ENCODE peak calls at places on chromosomes 3 and 15, in four cellular contexts. A is GM13977; U is midbrain; J is activated CD4-positive, alpha-beta T cell treated with anti-CD3 and anti-CD28 coated beads for 1 hour. V is an unnamed sample.

GRCh38 chr3:192038726-192039125 is 577.8 kb downstream of the PYDC2 start:
- DNase-seq in A (no peak), U (no peak), J (no peak), V (peak)

GRCh38 chr3:126508539-126508938 is 9.0 kb downstream of the UROC1 start:
- DNase-seq in A (no peak), U (no peak), J (no peak), V (no peak)

GRCh38 chr3:120419797-120420196 is 31.0 kb downstream of the FSTL1 start:
- DNase-seq in A (no peak), U (peak), J (no peak), V (peak)

GRCh38 chr15:28116521-28117488 is 17.7 kb upstream of the OCA2 start:
- DNase-seq in A (no peak), U (no peak), J (no peak), V (no peak)

GRCh38 chr3:98763814-98764691 is 913 bp downstream of the ST3GAL6 start:
- DNase-seq in A (no peak), U (no peak), J (no peak), V (no peak)

GRCh38 chr3:66370179-66370578 is 130.6 kb downstream of the LRIG1 start:
- DNase-seq in A (no peak), U (no peak), J (no peak), V (no peak)

GRCh38 chr3:13512451-13512850 is 32.3 kb downstream of the HDAC11 start:
- DNase-seq in A (no peak), U (no peak), J (no peak), V (no peak)

GRCh38 chr3:151282921-151283320 is 4.6 kb upstream of the P2RY14 start:
- DNase-seq in A (peak), U (peak), J (no peak), V (peak)

GRCh38 chr15:45448066-45448510 is 69.7 kb upstream of the GATM start:
- DNase-seq in A (no peak), U (no peak), J (no peak), V (no peak)

GRCh38 chr15:75349851-75350588 is 3.2 kb downstream of the NEIL1 start:
- DNase-seq in A (peak), U (no peak), J (peak), V (no peak)

GRCh38 chr3:113193719-113194118 is 17.6 kb upstream of the BOC start:
- DNase-seq in A (no peak), U (no peak), J (no peak), V (no peak)

GRCh38 chr3:140610544-140610943 is 67.3 kb upstream of the TRIM42 start:
- DNase-seq in A (no peak), U (no peak), J (no peak), V (peak)

GRCh38 chr15:34644851-34645250 is 61.4 kb upstream of the GOLGA8B start:
- DNase-seq in A (no peak), U (no peak), J (no peak), V (no peak)

GRCh38 chr3:36944641-36945270 is at the start of gene TRANK1:
- DNase-seq in A (peak), U (peak), J (peak), V (peak)

GRCh38 chr3:130759692-130760338 is 13.2 kb upstream of the PIK3R4 start:
- DNase-seq in A (peak), U (peak), J (no peak), V (peak)

GRCh38 chr15:101813803-101814534 is 2.0 kb downstream of the OR4F15 start:
- DNase-seq in A (no peak), U (no peak), J (no peak), V (no peak)

GRCh38 chr15:82064824-82065223 is 19.0 kb upstream of the MEX3B start:
- DNase-seq in A (no peak), U (no peak), J (no peak), V (no peak)

GRCh38 chr3:122301063-122301462 is 24.0 kb upstream of the CSTA start:
- DNase-seq in A (no peak), U (no peak), J (no peak), V (no peak)

GRCh38 chr3:102240720-102241119 is 194.1 kb upstream of the ZPLD1 start:
- DNase-seq in A (no peak), U (no peak), J (no peak), V (no peak)

GRCh38 chr3:169278092-169278491 is 385.4 kb downstream of the MECOM start:
- DNase-seq in A (no peak), U (no peak), J (no peak), V (no peak)

GRCh38 chr3:139559541-139559940 is 20.0 kb upstream of the RBP1 start:
- DNase-seq in A (no peak), U (no peak), J (no peak), V (peak)

GRCh38 chr15:71784719-71785118 is 25.6 kb upstream of the NR2E3 start:
- DNase-seq in A (no peak), U (no peak), J (no peak), V (no peak)

GRCh38 chr15:48875241-48875640 is 2.7 kb upstream of the EID1 start:
- DNase-seq in A (no peak), U (peak), J (no peak), V (no peak)

GRCh38 chr3:127097516-127097915 is 95.4 kb upstream of the PRR23E start:
- DNase-seq in A (no peak), U (no peak), J (no peak), V (no peak)

GRCh38 chr15:72740202-72740601 is 43.4 kb downstream of the ADPGK start:
- DNase-seq in A (peak), U (no peak), J (no peak), V (no peak)

GRCh38 chr3:130480736-130481135 is 36.2 kb upstream of the COL6A6 start:
- DNase-seq in A (no peak), U (no peak), J (no peak), V (peak)

GRCh38 chr3:61903931-61904657 is 342.7 kb downstream of the PTPRG start:
- DNase-seq in A (no peak), U (peak), J (no peak), V (peak)